ENCODE peak calls at places on chromosomes 3 and 15, in five cellular contexts. One of them, this sample, is unnamed. For H3K27me3, the result is how much of the 10 kb centered on the place peaks cover.

GRCh38 chr15:80788536-80788935 is 9.4 kb downstream of the CEMIP start:
- DNase-seq in heart left ventricle: no peak
- DNase-seq in hepatocyte: no peak
- DNase-seq in suprapubic skin: no peak
- DNase-seq in CD8-positive, alpha-beta T cell: no peak
- DNase-seq in this sample: no peak

GRCh38 chr15:69421498-69421897 is 7.3 kb downstream of the KIF23 start:
- DNase-seq in heart left ventricle: no peak
- DNase-seq in hepatocyte: no peak
- DNase-seq in suprapubic skin: no peak
- DNase-seq in CD8-positive, alpha-beta T cell: no peak
- DNase-seq in this sample: no peak

GRCh38 chr3:140532793-140533330 is 145.0 kb upstream of the TRIM42 start:
- DNase-seq in heart left ventricle: no peak
- DNase-seq in hepatocyte: no peak
- DNase-seq in suprapubic skin: no peak
- DNase-seq in CD8-positive, alpha-beta T cell: no peak
- DNase-seq in this sample: no peak

GRCh38 chr15:63043391-63044076 is 987 bp downstream of the TPM1 start:
- DNase-seq in heart left ventricle: peak
- DNase-seq in hepatocyte: peak
- DNase-seq in suprapubic skin: no peak
- DNase-seq in CD8-positive, alpha-beta T cell: peak
- DNase-seq in this sample: no peak

GRCh38 chr15:42704492-42704926 is 32.4 kb downstream of the CDAN1 start:
- DNase-seq in heart left ventricle: no peak
- DNase-seq in hepatocyte: peak
- DNase-seq in suprapubic skin: no peak
- DNase-seq in CD8-positive, alpha-beta T cell: peak
- DNase-seq in this sample: no peak

GRCh38 chr3:131705558-131706051 is 202.8 kb upstream of the MRPL3 start:
- DNase-seq in heart left ventricle: no peak
- DNase-seq in hepatocyte: no peak
- DNase-seq in suprapubic skin: no peak
- DNase-seq in CD8-positive, alpha-beta T cell: no peak
- DNase-seq in this sample: no peak

GRCh38 chr3:53134631-53135232 is 4.5 kb upstream of the RFT1 start:
- DNase-seq in heart left ventricle: peak
- DNase-seq in hepatocyte: peak
- DNase-seq in suprapubic skin: no peak
- DNase-seq in CD8-positive, alpha-beta T cell: peak
- DNase-seq in this sample: peak

GRCh38 chr3:159654183-159655134 is 334.2 kb upstream of the IL12A start:
- DNase-seq in heart left ventricle: no peak
- DNase-seq in hepatocyte: no peak
- DNase-seq in suprapubic skin: no peak
- DNase-seq in CD8-positive, alpha-beta T cell: no peak
- DNase-seq in this sample: no peak

GRCh38 chr3:196016485-196016884 is 65.4 kb downstream of the TFRC start:
- DNase-seq in heart left ventricle: no peak
- DNase-seq in hepatocyte: no peak
- DNase-seq in suprapubic skin: no peak
- DNase-seq in CD8-positive, alpha-beta T cell: no peak
- DNase-seq in this sample: no peak

GRCh38 chr3:31247850-31248618 is 284.7 kb upstream of the STT3B start:
- DNase-seq in heart left ventricle: no peak
- DNase-seq in hepatocyte: peak
- DNase-seq in suprapubic skin: no peak
- DNase-seq in CD8-positive, alpha-beta T cell: no peak
- DNase-seq in this sample: no peak

DNA sequence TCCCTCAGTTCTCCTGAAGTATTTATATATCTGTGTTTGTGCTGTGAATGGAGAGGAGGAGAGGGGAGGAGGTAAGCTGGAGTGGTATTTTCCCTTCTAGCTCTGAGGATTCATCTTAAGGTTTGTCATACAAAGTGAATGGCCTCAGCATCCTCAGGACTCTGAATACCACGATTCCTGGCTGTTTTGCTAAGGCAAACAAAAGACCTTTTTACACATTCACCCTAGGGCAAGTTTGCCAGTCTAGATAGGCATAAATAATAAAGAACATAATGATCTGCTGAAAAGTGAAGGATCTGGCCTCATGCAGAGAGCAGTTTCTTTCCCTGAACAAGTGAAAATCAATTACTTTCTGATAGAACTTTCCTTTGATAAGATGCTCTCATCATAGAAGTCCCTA is 65.6 kb upstream of the CHMP2B start:
- DNase-seq in heart left ventricle: no peak
- DNase-seq in hepatocyte: no peak
- DNase-seq in suprapubic skin: no peak
- DNase-seq in CD8-positive, alpha-beta T cell: no peak
- DNase-seq in this sample: no peak
- H3K4me3 ChIP-seq in heart left ventricle: no peak
- H3K4me3 ChIP-seq in hepatocyte: no peak
- H3K4me3 ChIP-seq in suprapubic skin: no peak
- H3K4me3 ChIP-seq in CD8-positive, alpha-beta T cell: no peak
- H3K4me3 ChIP-seq in this sample: no peak

DNA sequence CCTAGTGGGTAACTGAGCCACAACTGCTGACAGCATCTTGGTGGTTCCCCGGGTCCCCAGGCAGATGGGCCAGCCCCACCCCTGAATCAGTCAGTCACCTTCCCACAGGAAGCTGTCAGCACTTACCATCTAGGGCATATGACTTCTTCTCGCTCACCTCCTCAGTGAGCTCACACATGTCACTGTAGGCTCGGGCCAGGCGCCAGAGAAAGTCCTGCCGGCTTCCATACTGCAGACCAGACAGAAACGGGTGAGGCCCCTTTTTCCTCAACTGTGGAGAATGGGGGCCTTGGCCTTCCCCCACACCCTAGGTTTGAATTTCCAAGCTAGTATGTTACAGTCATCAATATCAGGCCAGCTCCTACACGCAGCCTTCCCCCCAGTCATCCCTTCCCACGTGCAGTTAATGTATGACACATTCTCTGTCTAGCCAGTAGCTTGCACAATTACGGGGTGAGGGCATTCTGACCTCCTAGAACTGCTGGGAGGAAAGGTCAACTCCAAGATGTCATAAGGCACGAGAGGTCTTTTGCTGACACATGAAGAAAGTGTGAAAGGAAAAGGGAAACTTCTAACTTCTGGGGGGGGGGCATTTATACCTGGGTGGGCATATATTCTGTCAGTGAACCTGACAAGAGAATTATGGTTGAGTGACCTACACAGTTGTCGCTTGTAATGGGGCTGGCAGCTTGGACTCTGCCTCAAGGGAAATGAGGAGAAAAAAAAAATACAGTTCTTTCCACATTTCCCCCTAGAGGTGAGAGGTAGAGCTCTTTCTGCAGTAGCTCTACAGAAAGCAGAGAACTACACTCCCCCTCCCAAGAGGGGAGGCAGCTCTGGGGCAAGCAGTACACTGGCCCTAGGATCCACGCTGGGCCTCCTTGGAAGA is 10.9 kb downstream of the RMDN3 start:
- DNase-seq in heart left ventricle: no peak
- DNase-seq in hepatocyte: peak
- DNase-seq in suprapubic skin: peak
- DNase-seq in CD8-positive, alpha-beta T cell: peak
- DNase-seq in this sample: peak
- TF ChIP-seq CTCF in heart left ventricle: no peak
- TF ChIP-seq CTCF in hepatocyte: no peak
- TF ChIP-seq CTCF in suprapubic skin: no peak
- TF ChIP-seq CTCF in CD8-positive, alpha-beta T cell: no peak
- TF ChIP-seq CTCF in this sample: no peak

GRCh38 chr3:58102976-58103447 is 94.8 kb downstream of the FLNB start:
- DNase-seq in heart left ventricle: no peak
- DNase-seq in hepatocyte: peak
- DNase-seq in suprapubic skin: no peak
- DNase-seq in CD8-positive, alpha-beta T cell: no peak
- DNase-seq in this sample: no peak
- H3K27me3 ChIP-seq in heart left ventricle: under half
- H3K27me3 ChIP-seq in hepatocyte: under half
- H3K27me3 ChIP-seq in suprapubic skin: under half
- H3K27me3 ChIP-seq in CD8-positive, alpha-beta T cell: under half
- H3K27me3 ChIP-seq in this sample: under half

GRCh38 chr15:51223771-51224229 is 114.6 kb downstream of the CYP19A1 start:
- DNase-seq in heart left ventricle: no peak
- DNase-seq in hepatocyte: no peak
- DNase-seq in suprapubic skin: no peak
- DNase-seq in CD8-positive, alpha-beta T cell: no peak
- DNase-seq in this sample: no peak

GRCh38 chr15:51229907-51230328 is 108.5 kb downstream of the CYP19A1 start:
- DNase-seq in heart left ventricle: no peak
- DNase-seq in hepatocyte: peak
- DNase-seq in suprapubic skin: no peak
- DNase-seq in CD8-positive, alpha-beta T cell: no peak
- DNase-seq in this sample: no peak

GRCh38 chr15:51226813-51227212 is 111.6 kb downstream of the CYP19A1 start:
- DNase-seq in heart left ventricle: no peak
- DNase-seq in hepatocyte: no peak
- DNase-seq in suprapubic skin: no peak
- DNase-seq in CD8-positive, alpha-beta T cell: no peak
- DNase-seq in this sample: no peak

GRCh38 chr15:51224428-51224827 is 114.0 kb downstream of the CYP19A1 start:
- DNase-seq in heart left ventricle: no peak
- DNase-seq in hepatocyte: no peak
- DNase-seq in suprapubic skin: no peak
- DNase-seq in CD8-positive, alpha-beta T cell: no peak
- DNase-seq in this sample: no peak

DNA sequence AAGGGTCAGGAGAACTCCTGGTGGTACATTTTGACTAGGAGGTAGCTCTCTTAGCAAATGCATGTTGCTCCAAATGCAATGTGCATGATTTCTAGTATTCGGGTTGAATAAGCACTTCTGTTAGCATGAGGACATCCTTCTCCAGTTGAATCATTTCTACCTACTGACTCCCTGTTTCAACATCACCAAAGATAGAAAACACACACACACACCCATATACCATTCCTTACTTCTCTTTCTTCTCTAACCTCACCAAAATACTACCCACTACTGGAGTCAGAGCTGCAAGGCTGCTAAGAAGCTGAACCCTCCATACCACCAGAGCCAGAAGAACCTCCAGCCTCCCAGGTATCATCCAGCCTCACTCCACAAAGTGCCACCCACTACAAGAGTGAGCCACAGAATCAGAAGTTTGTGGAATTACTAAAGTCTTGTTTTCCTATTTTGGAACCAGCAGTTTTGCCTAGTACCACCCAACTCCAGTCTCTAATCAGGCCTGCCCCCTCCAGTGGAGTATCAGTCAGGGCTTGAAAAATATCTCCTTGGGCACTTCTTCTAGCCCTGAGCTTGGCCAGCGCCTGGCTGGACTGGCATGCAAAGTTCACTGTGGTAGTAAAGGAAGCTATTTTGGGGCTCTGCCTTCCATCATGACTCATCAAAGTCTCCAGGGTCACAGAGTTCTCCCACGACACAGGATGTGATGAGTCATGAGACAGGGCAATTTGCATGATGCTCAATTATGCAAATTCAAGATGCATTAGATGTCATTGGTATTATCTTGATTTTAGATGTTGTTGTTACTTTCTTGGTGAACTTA is 110.2 kb downstream of the CYP19A1 start:
- DNase-seq in heart left ventricle: no peak
- DNase-seq in hepatocyte: peak
- DNase-seq in suprapubic skin: no peak
- DNase-seq in CD8-positive, alpha-beta T cell: no peak
- DNase-seq in this sample: peak
- H3K4me3 ChIP-seq in heart left ventricle: no peak
- H3K4me3 ChIP-seq in hepatocyte: no peak
- H3K4me3 ChIP-seq in suprapubic skin: no peak
- H3K4me3 ChIP-seq in CD8-positive, alpha-beta T cell: no peak
- H3K4me3 ChIP-seq in this sample: no peak

This sample was measured in ascending aorta.